ENCODE peak calls at places on chromosomes 4 and X, in nine cellular contexts. G is stomach; Y is HCT116; Z is PC-3; N is cardiac muscle cell; M is DND-41; U is RWPE2; T is naive thymus-derived CD4-positive, alpha-beta T cell; D is tibial nerve. H is an unnamed sample. For H3K27me3 and H3K4me1, the result is how much of the 10 kb centered on the place peaks cover.

GRCh38 chrX:3659761-3660160 is 53.7 kb downstream of the PRKX start:
- DNase-seq in Y (no peak), M (no peak), N (no peak), G (no peak), U (no peak), D (no peak), Z (no peak), T (no peak), H (no peak)

GRCh38 chr4:89358935-89359364 is 51.4 kb upstream of the GPRIN3 start:
- DNase-seq in N (no peak), Z (no peak), Y (no peak), T (no peak), M (no peak), D (no peak), G (no peak), U (no peak), H (no peak)

GRCh38 chr4:162015090-162015489 is 148.7 kb downstream of the FSTL5 start:
- DNase-seq in N (no peak), Y (no peak), Z (no peak), D (no peak), U (no peak), T (no peak), G (no peak), M (no peak), H (no peak)

GRCh38 chr4:93751410-93751809 is 77.1 kb upstream of the ATOH1 start:
- DNase-seq in Y (no peak), M (no peak), N (no peak), Z (no peak), U (no peak), G (no peak), D (no peak), T (no peak), H (no peak)

GRCh38 chr4:1049591-1049905 is 38.1 kb downstream of the FGFRL1 start:
- DNase-seq in U (peak), D (no peak), Z (no peak), G (no peak), M (no peak), N (no peak), T (no peak), Y (no peak), H (no peak)

GRCh38 chr4:10656420-10656819 is 28.1 kb downstream of the CLNK start:
- DNase-seq in D (no peak), Z (no peak), Y (no peak), G (no peak), U (no peak), N (no peak), T (no peak), M (no peak), H (no peak)

GRCh38 chr4:24913099-24913445 is 230 bp upstream of the CCDC149 start:
- DNase-seq in D (no peak), Y (no peak), U (no peak), Z (no peak), G (no peak), N (no peak), T (no peak), M (no peak), H (no peak)

GRCh38 chr4:125492957-125493356 is 178.2 kb downstream of the FAT4 start:
- DNase-seq in D (no peak), G (no peak), U (no peak), M (no peak), Y (no peak), T (no peak), N (no peak), Z (no peak), H (no peak)

GRCh38 chrX:48695524-48695875 is 1.0 kb upstream of the SUV39H1 start:
- DNase-seq in G (no peak), T (no peak), M (no peak), D (no peak), U (no peak), Z (peak), N (no peak), Y (no peak), H (no peak)

GRCh38 chrX:40099046-40099968 is 1.5 kb upstream of the BCOR start:
- DNase-seq in G (no peak), M (peak), T (no peak), Y (no peak), U (no peak), D (no peak), N (peak), Z (no peak), H (no peak)

GRCh38 chr4:21946858-21947257 is 1.7 kb downstream of the KCNIP4 start:
- DNase-seq in D (no peak), N (no peak), Y (no peak), G (no peak), T (no peak), U (no peak), M (no peak), Z (no peak), H (no peak)

GRCh38 chrX:132086717-132087116 is 41.1 kb downstream of the FRMD7 start:
- DNase-seq in T (no peak), N (no peak), D (no peak), M (no peak), G (no peak), Z (peak), Y (no peak), U (no peak), H (no peak)

DNA sequence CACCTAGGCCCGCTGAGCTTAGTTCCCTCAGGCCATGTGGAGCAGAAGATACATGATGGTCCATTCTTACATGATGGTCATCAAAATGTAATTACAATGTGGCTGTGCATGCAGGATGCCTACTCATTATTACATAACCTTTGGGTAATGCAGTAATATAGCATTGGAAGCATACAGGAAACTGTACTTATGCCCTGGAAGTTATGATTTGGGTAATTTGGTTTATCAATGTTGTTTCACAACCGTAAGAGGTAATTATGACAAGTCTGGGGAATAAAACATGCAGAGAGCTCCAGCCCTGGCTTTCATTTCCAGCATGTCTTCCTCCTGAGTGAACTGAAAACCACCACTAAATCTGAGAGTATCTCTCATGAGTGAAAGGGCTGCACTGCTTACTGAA is 67.1 kb upstream of the AGA start:
- DNase-seq in N (no peak), D (no peak), U (no peak), M (no peak), G (no peak), T (no peak), Z (no peak), Y (no peak), H (no peak)
- H3K27ac ChIP-seq in N (no peak), D (no peak), U (no peak), M (no peak), G (no peak), T (no peak), Z (no peak), Y (no peak), H (no peak)

DNA sequence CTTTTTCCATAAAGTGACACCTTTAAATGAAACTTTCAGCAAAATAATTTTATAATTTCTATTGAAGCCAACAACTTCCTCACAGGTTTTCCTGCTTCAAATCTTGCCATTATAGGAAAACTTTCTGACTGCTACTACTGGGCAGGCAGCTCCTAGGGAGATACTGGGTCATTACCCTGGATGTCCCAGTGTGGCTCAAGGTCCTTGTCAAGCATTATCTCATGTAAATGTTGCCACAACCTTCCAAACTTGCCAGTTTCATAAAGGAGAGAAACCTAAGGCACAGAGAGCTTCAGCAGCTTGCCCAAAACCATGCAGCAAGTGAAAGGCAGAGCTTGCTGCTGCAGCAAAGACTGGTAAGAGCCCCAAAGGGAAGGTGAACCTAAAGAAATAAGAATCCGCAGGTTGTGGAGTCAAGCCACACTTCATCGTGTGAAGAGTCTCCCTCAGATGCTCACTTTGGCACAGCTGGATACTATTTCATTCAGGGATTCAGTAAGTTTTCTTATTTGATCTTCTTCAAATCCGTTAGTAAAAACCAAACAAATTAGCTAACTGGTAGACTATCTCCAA is 2.4 kb downstream of the MPP1 start:
- DNase-seq in Y (no peak), U (no peak), D (no peak), Z (no peak), T (no peak), N (no peak), G (no peak), M (no peak), H (no peak)
- H3K27me3 ChIP-seq in Y (under half), U (under half), D (under half), Z (under half), T (under half), N (under half), G (under half), M (under half), H (under half)

GRCh38 chr4:120755864-120756263 is 166.7 kb downstream of the PRDM5 start:
- DNase-seq in M (no peak), D (no peak), T (no peak), U (no peak), G (no peak), Z (no peak), N (no peak), Y (no peak), H (no peak)

GRCh38 chr4:120750152-120750525 is 172.4 kb downstream of the PRDM5 start:
- DNase-seq in T (no peak), N (no peak), Z (no peak), M (no peak), D (no peak), U (no peak), Y (no peak), G (no peak), H (no peak)

GRCh38 chr4:120753854-120754253 is 168.7 kb downstream of the PRDM5 start:
- DNase-seq in Z (no peak), G (no peak), D (no peak), Y (no peak), N (peak), U (no peak), T (no peak), M (no peak), H (no peak)

GRCh38 chr4:120749445-120750151 is 172.9 kb downstream of the PRDM5 start:
- DNase-seq in M (peak), N (no peak), G (peak), D (no peak), U (no peak), Y (no peak), Z (no peak), T (no peak), H (no peak)

DNA sequence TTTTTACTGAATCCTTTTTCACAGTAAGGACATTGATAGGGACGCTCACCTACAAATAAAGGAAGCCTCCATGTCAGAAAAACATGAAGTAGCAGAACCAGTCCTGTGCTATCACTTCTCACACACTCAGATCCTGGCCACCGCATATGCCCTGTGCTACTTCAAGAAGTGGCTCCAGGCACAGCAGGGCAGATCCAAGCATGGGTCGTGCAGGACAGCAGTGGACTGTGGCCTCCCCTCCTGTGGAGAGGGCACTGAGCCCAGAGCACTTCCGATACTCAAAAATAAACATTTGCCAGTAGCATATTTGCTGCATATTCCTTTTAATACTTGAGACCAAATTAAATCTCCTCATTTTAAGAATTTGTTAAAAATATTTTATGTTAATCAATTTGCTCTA is 167.9 kb downstream of the PRDM5 start:
- DNase-seq in D (no peak), U (no peak), N (peak), G (no peak), Z (no peak), T (no peak), M (no peak), Y (no peak), H (no peak)
- H3K4me1 ChIP-seq in D (under half), U (under half), N (under half), G (under half), Z (under half), T (under half), M (under half), Y (under half), H (under half)

GRCh38 chr4:137307806-137308205 is 224.5 kb downstream of the PCDH18 start:
- DNase-seq in D (peak), G (no peak), M (no peak), U (no peak), N (no peak), Z (peak), Y (no peak), T (no peak), H (no peak)
- H3K27ac ChIP-seq in D (no peak), G (no peak), M (no peak), U (no peak), N (no peak), Z (no peak), Y (no peak), T (no peak), H (no peak)

DNA sequence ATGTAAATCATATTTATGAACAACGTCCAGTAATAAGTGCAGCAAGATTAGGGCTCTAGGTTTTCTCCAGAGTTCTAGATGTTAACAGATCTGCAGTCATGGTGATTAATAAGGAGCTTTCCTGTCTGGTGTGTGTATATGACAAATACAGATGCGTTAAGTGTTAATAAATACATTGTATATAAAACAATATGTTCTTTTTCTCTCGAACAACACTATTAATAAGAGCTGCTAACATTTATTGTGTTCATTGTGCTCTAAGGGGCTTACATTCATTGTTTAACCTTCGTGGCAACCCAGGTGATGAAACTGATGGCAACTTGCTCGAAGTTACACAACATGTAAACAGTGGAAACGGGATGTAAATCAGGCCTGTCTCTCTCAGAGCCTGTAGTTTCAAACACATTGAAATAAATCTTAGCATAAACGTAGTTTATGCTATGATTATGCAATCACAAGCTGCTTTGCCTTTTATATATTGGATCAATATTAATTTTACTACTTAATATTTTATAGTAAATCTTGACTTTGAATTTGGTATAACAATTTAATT is 547 bp upstream of the CLGN start:
- DNase-seq in Z (no peak), T (no peak), N (no peak), U (no peak), M (no peak), D (no peak), G (no peak), Y (peak), H (no peak)
- H3K27me3 ChIP-seq in Z (under half), T (under half), N (under half), U (under half), M (half or more), D (under half), G (under half), Y (under half), H (under half)